ENCODE peak calls at places on chromosome 22, in eight cellular contexts. M is adrenal gland; J is CD4-positive, alpha-beta T cell; I is pancreas; W is endodermal cell; G is CD8-positive, alpha-beta memory T cell; P is SJSA1; H is aorta. K is an unnamed sample.

GRCh38 chr22:33049125-33049729 is 9.0 kb downstream of the SYN3 start:
- DNase-seq in M (peak), J (peak), I (peak), W (peak), G (peak), P (peak), H (peak), K (peak)

GRCh38 chr22:42648368-42649260 is 578 bp downstream of the CYB5R3 start:
- DNase-seq in M (peak), J (peak), I (peak), W (no peak), G (no peak), P (no peak), H (peak), K (no peak)

GRCh38 chr22:39234867-39235687 is 9.7 kb downstream of the PDGFB start:
- DNase-seq in M (no peak), J (no peak), I (peak), W (no peak), G (no peak), P (no peak), H (no peak), K (no peak)

GRCh38 chr22:50548046-50548912 is 2.6 kb downstream of the KLHDC7B start:
- DNase-seq in M (no peak), J (peak), I (no peak), W (no peak), G (peak), P (no peak), H (no peak), K (no peak)

GRCh38 chr22:50730941-50731661 is 6.9 kb upstream of the ACR start:
- DNase-seq in M (peak), J (no peak), I (peak), W (no peak), G (no peak), P (peak), H (peak), K (no peak)

GRCh38 chr22:46367707-46368191 is 32.2 kb downstream of the TRMU start:
- DNase-seq in M (peak), J (peak), I (peak), W (peak), G (peak), P (no peak), H (peak), K (no peak)

GRCh38 chr22:35397095-35397904 is 2.6 kb upstream of the MCM5 start:
- DNase-seq in M (peak), J (no peak), I (peak), W (no peak), G (no peak), P (no peak), H (no peak), K (no peak)

GRCh38 chr22:35506259-35506570 is 34.4 kb upstream of the RASD2 start:
- DNase-seq in M (no peak), J (no peak), I (no peak), W (no peak), G (no peak), P (no peak), H (no peak), K (no peak)

GRCh38 chr22:31143038-31143437 is 2.7 kb upstream of the PLA2G3 start:
- DNase-seq in M (no peak), J (no peak), I (no peak), W (no peak), G (no peak), P (no peak), H (peak), K (peak)

GRCh38 chr22:38706101-38706884 is 549 bp downstream of the GTPBP1 start:
- DNase-seq in M (peak), J (no peak), I (peak), W (peak), G (peak), P (no peak), H (peak), K (peak)

GRCh38 chr22:32206774-32207758 is 2.2 kb upstream of the RFPL2 start:
- DNase-seq in M (no peak), J (no peak), I (no peak), W (peak), G (no peak), P (no peak), H (no peak), K (no peak)

GRCh38 chr22:49294656-49295464 is 532.8 kb downstream of the BRD1 start:
- DNase-seq in M (no peak), J (no peak), I (peak), W (no peak), G (no peak), P (peak), H (peak), K (no peak)
- H3K27ac ChIP-seq in M (no peak), J (no peak), I (no peak), W (no peak), G (no peak), P (no peak), H (no peak), K (no peak)

GRCh38 chr22:24703101-24703500 is 71.4 kb downstream of the PIWIL3 start:
- DNase-seq in M (peak), J (no peak), I (no peak), W (no peak), G (no peak), P (no peak), H (no peak), K (no peak)

GRCh38 chr22:24697141-24697540 is 77.4 kb downstream of the PIWIL3 start:
- DNase-seq in M (no peak), J (no peak), I (no peak), W (no peak), G (no peak), P (no peak), H (no peak), K (no peak)

GRCh38 chr22:24697671-24698082 is 76.8 kb downstream of the PIWIL3 start:
- DNase-seq in M (peak), J (no peak), I (peak), W (no peak), G (no peak), P (no peak), H (no peak), K (no peak)

GRCh38 chr22:24698266-24698926 is 76.1 kb downstream of the PIWIL3 start:
- DNase-seq in M (no peak), J (no peak), I (no peak), W (no peak), G (no peak), P (no peak), H (no peak), K (no peak)

DNA sequence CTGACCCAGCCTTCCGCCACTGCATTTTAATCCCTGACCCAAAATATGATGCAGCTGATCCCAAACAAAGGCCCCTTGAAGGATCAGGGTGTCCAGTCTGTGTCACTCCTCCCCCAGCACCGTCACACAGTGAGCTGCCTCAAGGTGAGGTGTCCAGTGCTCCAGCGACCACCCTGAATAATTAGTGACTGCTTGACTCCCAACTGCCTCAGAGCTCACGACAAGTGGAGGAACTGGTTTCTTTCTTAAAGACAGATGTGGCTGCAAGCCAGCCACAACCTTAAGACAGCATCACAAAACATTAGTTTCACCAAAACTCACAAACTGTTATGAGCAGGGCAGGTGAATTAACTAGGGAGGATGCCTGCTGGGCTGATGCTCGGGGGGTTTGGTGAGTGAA is 74.7 kb downstream of the PIWIL3 start:
- DNase-seq in M (no peak), J (no peak), I (no peak), W (no peak), G (no peak), P (no peak), H (no peak), K (no peak)
- H3K27ac ChIP-seq in M (no peak), J (no peak), I (no peak), W (no peak), G (no peak), P (no peak), H (no peak), K (no peak)

GRCh38 chr22:19817561-19818263 is 37.0 kb downstream of the GNB1L start:
- DNase-seq in M (no peak), J (no peak), I (no peak), W (peak), G (no peak), P (no peak), H (no peak), K (no peak)
- H3K27ac ChIP-seq in M (no peak), J (no peak), I (no peak), W (no peak), G (no peak), P (no peak), H (no peak), K (no peak)

GRCh38 chr22:23193420-23193819 is 13.1 kb downstream of the BCR start:
- DNase-seq in M (no peak), J (no peak), I (no peak), W (no peak), G (no peak), P (no peak), H (no peak), K (no peak)

GRCh38 chr22:23192558-23192957 is 12.2 kb downstream of the BCR start:
- DNase-seq in M (no peak), J (no peak), I (no peak), W (no peak), G (no peak), P (no peak), H (no peak), K (no peak)

GRCh38 chr22:23187871-23188700 is 7.8 kb downstream of the BCR start:
- DNase-seq in M (peak), J (no peak), I (no peak), W (no peak), G (no peak), P (no peak), H (no peak), K (no peak)

GRCh38 chr22:23192133-23192532 is 11.8 kb downstream of the BCR start:
- DNase-seq in M (no peak), J (no peak), I (peak), W (peak), G (no peak), P (no peak), H (no peak), K (no peak)

DNA sequence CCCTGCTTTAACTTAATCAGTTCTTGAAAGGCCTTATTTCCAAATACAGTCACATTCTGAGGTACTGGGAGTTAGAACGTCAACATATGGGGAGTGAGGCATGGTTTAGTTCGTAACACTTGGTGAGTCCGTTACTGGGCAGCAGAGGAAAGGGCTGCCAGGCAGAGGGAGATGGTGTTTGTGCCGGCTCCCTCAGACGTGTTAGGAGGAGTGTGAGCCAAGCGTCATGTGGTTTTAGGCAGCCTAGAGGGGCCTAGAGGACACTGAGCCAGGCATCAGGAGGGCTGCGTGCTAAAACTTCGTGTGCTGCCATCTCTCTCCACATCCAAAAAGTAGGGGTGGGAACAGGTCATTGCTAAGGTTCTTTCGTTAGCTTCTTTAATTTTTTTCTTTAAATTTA is 10.2 kb downstream of the BCR start:
- DNase-seq in M (no peak), J (no peak), I (no peak), W (no peak), G (no peak), P (no peak), H (no peak), K (no peak)
- H3K27ac ChIP-seq in M (no peak), J (no peak), I (no peak), W (no peak), G (no peak), P (no peak), H (no peak), K (no peak)

GRCh38 chr22:21697021-21697771 is 31.4 kb downstream of the PPIL2 start:
- DNase-seq in M (no peak), J (no peak), I (no peak), W (peak), G (no peak), P (no peak), H (peak), K (no peak)

GRCh38 chr22:21695432-21696085 is 29.7 kb downstream of the PPIL2 start:
- DNase-seq in M (no peak), J (no peak), I (no peak), W (peak), G (no peak), P (no peak), H (no peak), K (no peak)

GRCh38 chr22:21694795-21695431 is 29.1 kb downstream of the PPIL2 start:
- DNase-seq in M (no peak), J (no peak), I (no peak), W (peak), G (no peak), P (no peak), H (peak), K (no peak)

GRCh38 chr22:21694394-21694793 is 28.6 kb downstream of the PPIL2 start:
- DNase-seq in M (no peak), J (no peak), I (no peak), W (no peak), G (no peak), P (no peak), H (no peak), K (no peak)

DNA sequence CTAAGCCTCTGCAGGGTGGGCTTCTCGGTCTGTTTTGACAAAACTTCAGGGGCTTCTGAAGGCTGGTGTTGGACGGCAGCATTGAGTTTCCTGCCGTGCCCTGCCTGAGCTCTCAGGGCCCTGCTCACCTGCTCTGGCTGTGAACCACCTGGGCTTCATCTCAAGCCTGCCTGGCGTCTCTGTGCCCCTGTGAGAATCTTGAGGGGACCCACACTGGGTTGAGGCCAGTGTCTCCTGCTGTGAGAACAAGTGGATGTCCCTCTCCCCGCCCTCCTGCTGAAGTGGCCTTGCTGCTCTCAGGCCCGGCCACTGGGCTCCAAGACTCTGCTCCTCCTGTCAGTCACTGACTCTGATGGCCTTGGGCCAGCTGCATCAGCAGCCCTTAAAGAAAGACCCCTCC is 30.3 kb downstream of the PPIL2 start:
- DNase-seq in M (no peak), J (no peak), I (no peak), W (no peak), G (no peak), P (no peak), H (no peak), K (no peak)
- H3K27ac ChIP-seq in M (no peak), J (no peak), I (no peak), W (no peak), G (no peak), P (no peak), H (no peak), K (no peak)

DNA sequence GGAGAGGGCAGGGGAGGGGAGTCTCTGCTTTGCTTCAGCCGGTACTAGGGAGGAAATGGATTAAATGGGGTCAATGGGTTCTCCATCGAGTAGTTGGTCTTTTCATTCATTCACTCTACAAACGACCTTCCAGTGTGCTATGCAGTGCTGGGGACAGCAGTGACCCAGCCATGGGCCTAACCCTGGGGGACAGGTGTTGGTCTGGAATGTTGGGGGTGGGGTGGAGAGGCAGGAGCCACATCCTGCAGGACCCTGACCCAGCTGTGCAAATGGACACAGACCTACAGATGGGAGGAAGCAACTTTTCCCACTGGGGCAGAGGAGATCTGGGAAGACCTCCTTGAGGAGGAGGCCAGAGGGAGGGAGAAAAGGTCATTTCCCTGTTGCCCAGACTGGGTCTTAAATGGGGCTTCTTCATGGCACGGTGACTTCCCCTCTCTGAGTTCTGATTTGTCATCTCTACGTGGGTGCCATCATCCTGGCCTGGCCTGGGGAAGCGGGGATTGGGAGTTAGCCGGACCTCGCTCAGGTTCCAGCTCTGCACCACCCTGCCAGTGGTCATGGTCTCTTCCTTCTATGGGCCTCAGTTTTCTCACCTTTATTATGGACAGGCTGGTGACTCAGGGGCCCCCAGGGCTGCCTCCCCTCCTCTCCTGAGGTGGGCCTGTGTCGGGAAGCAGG is 2.0 kb downstream of the CYTH4 start:
- DNase-seq in M (no peak), J (no peak), I (no peak), W (no peak), G (no peak), P (no peak), H (no peak), K (no peak)
- H3K27ac ChIP-seq in M (no peak), J (peak), I (no peak), W (no peak), G (peak), P (no peak), H (no peak), K (peak)

GRCh38 chr22:20528405-20528978 is 21.1 kb downstream of the MED15 start:
- DNase-seq in M (no peak), J (no peak), I (no peak), W (no peak), G (no peak), P (no peak), H (no peak), K (no peak)

GRCh38 chr22:20525048-20525447 is 17.6 kb downstream of the MED15 start:
- DNase-seq in M (no peak), J (no peak), I (no peak), W (no peak), G (no peak), P (no peak), H (no peak), K (no peak)

GRCh38 chr22:20524004-20524481 is 16.6 kb downstream of the MED15 start:
- DNase-seq in M (peak), J (no peak), I (no peak), W (no peak), G (no peak), P (no peak), H (no peak), K (no peak)

GRCh38 chr22:20526305-20526627 is 18.9 kb downstream of the MED15 start:
- DNase-seq in M (no peak), J (no peak), I (no peak), W (no peak), G (no peak), P (no peak), H (no peak), K (no peak)

GRCh38 chr22:20526628-20527355 is 19.4 kb downstream of the MED15 start:
- DNase-seq in M (no peak), J (no peak), I (no peak), W (no peak), G (no peak), P (peak), H (no peak), K (no peak)
- H3K27ac ChIP-seq in M (no peak), J (no peak), I (no peak), W (peak), G (peak), P (peak), H (peak), K (no peak)

DNA sequence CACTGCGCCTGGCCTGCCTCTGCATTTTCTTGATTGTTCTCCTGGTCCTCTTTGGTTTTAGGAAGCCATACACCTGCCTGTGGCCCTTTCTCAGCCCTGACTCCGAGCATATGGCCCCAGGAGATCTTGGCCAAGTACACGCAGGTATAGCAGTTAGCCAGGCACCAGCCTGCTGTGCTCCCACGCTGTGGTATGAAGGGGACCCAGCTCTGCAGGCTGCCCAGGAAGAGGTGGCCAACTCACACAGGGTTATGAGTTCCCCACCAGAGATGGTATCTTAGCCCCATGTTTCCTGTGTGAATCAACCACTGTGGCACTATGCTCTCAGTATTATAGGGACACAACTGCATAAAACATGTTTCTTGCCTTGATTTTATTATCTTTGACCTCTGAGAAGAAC is 31.1 kb downstream of the SGSM3 start:
- DNase-seq in M (no peak), J (peak), I (no peak), W (no peak), G (peak), P (no peak), H (peak), K (no peak)
- H3K27ac ChIP-seq in M (no peak), J (peak), I (no peak), W (no peak), G (no peak), P (no peak), H (no peak), K (no peak)

GRCh38 chr22:20291604-20292063 is 23.5 kb upstream of the RTN4R start:
- DNase-seq in M (no peak), J (no peak), I (no peak), W (no peak), G (no peak), P (no peak), H (no peak), K (no peak)

GRCh38 chr22:20290045-20290392 is 21.9 kb upstream of the RTN4R start:
- DNase-seq in M (no peak), J (no peak), I (no peak), W (no peak), G (no peak), P (no peak), H (no peak), K (no peak)

GRCh38 chr22:20292108-20292507 is 24.0 kb upstream of the RTN4R start:
- DNase-seq in M (no peak), J (no peak), I (no peak), W (no peak), G (no peak), P (no peak), H (no peak), K (no peak)

GRCh38 chr22:20291249-20291586 is 23.1 kb upstream of the RTN4R start:
- DNase-seq in M (no peak), J (no peak), I (no peak), W (no peak), G (no peak), P (no peak), H (no peak), K (no peak)

DNA sequence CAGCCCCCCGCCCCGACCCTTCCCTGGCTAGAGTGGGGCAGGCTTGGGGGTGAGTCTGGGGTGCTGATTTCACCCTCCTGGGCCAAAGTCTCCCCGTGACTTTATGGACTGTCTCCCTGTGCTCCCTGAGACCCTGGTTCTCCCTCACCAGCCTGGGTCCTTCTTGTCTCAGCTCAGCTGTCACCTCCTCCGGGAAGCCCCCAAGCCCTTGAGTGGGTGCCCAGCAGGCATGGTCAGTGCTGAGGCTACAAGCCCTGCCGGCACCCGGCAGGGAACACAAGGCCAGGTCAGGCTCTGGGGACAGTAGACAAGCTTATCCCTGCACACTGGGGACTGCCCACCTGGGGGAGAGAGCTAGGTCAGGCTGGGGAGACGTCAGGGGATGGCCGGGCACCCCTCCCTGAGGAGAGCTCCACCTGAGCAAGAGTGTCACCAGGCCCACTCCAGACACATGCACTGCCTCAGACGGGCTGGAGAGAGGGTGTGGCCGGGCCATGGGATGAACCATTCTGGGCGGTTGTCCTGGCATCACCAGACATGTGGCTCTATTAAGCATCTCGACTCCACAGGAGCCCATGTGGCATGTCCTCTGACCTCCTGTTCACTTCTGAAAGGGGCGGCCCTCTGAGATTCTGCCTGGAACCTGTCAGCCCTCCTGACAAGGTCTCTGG is 22.6 kb upstream of the RTN4R start:
- DNase-seq in M (no peak), J (no peak), I (no peak), W (no peak), G (no peak), P (no peak), H (no peak), K (no peak)
- H3K27ac ChIP-seq in M (no peak), J (no peak), I (no peak), W (no peak), G (no peak), P (no peak), H (no peak), K (no peak)

GRCh38 chr22:19360862-19361261 is 69.3 kb upstream of the CLTCL1 start:
- DNase-seq in M (no peak), J (no peak), I (no peak), W (no peak), G (no peak), P (no peak), H (no peak), K (no peak)
- H3K27ac ChIP-seq in M (no peak), J (no peak), I (no peak), W (no peak), G (no peak), P (no peak), H (no peak), K (no peak)

K was measured in substantia nigra.